ENCODE peak calls at places on chromosome 7, in ten cellular contexts. D is GM23338; S is foreskin fibroblast; A is lower leg skin; W is NCI-H1417; O is PC-3; Q is activated CD8-positive, alpha-beta memory T cell treated with anti-CD3 and anti-CD28 coated beads, Interleukin-2, amount 50 U/mL, for 4 hours; C is HEK293T; Y is anterior cingulate cortex; U is NCI-H510A treated with DMSO at 0.1 percent for 48 hours. E is an unnamed sample.

GRCh38 chr7:132636581-132636980 is 60.3 kb upstream of the PLXNA4 start:
- DNase-seq in O (no peak), A (no peak), D (peak), C (no peak), S (no peak), Q (no peak), W (no peak), U (no peak), Y (no peak), E (no peak)

GRCh38 chr7:134778941-134779740 is at the start of gene CALD1:
- DNase-seq in U (peak), O (peak), Y (no peak), A (peak), Q (no peak), C (peak), W (no peak), S (peak), D (peak), E (peak)

GRCh38 chr7:113015038-113015645 is 71.5 kb downstream of the GPR85 start:
- DNase-seq in U (peak), W (peak), Y (no peak), D (peak), S (no peak), Q (no peak), A (no peak), O (peak), C (no peak), E (peak)

GRCh38 chr7:43071604-43072003 is 40.8 kb upstream of the HECW1 start:
- DNase-seq in C (no peak), Q (no peak), U (no peak), D (peak), A (no peak), S (no peak), W (peak), Y (no peak), O (peak), E (no peak)

GRCh38 chr7:21338728-21339164 is 89.1 kb upstream of the SP4 start:
- DNase-seq in C (no peak), U (no peak), O (peak), Q (peak), D (no peak), A (no peak), S (no peak), W (no peak), Y (no peak), E (no peak)

GRCh38 chr7:83270407-83270806 is 107.7 kb upstream of the PCLO start:
- DNase-seq in S (no peak), U (no peak), O (no peak), A (no peak), D (no peak), C (no peak), Y (no peak), W (peak), Q (no peak), E (no peak)

GRCh38 chr7:44541028-44541869 is at the start of gene NPC1L1:
- DNase-seq in C (no peak), D (no peak), A (no peak), U (no peak), W (no peak), O (no peak), S (no peak), Q (no peak), Y (no peak), E (peak)

GRCh38 chr7:133735222-133735621 is 391.9 kb upstream of the LRGUK start:
- DNase-seq in C (no peak), O (peak), Y (no peak), Q (no peak), D (no peak), A (no peak), W (no peak), U (no peak), S (peak), E (no peak)

GRCh38 chr7:6165521-6166325 is 106.7 kb downstream of the CYTH3 start:
- DNase-seq in Y (no peak), U (no peak), O (no peak), A (no peak), S (no peak), W (no peak), D (no peak), C (no peak), Q (no peak), E (no peak)

GRCh38 chr7:57642730-57643129 is 192.8 kb downstream of the ZNF716 start:
- DNase-seq in C (no peak), U (no peak), O (no peak), D (no peak), Q (no peak), W (no peak), S (no peak), Y (no peak), A (no peak), E (no peak)

GRCh38 chr7:1210321-1210978 is 22.2 kb upstream of the UNCX start:
- DNase-seq in A (no peak), C (peak), D (no peak), S (no peak), O (peak), Q (no peak), W (peak), Y (no peak), U (no peak), E (no peak)

GRCh38 chr7:114921636-114922150 is at the start of gene MDFIC:
- DNase-seq in O (no peak), D (peak), Q (peak), S (no peak), U (no peak), Y (no peak), C (peak), A (no peak), W (no peak), E (no peak)

GRCh38 chr7:134885967-134886352 is 100.3 kb upstream of the AGBL3 start:
- DNase-seq in U (no peak), D (no peak), C (no peak), S (peak), Q (no peak), O (peak), W (no peak), A (no peak), Y (no peak), E (peak)

GRCh38 chr7:105990726-105991465 is 27.8 kb downstream of the CDHR3 start:
- DNase-seq in S (no peak), W (no peak), C (no peak), Q (no peak), U (no peak), D (peak), Y (no peak), A (no peak), O (no peak), E (no peak)

GRCh38 chr7:101518348-101518747 is 110.7 kb downstream of the MYL10 start:
- DNase-seq in O (no peak), S (peak), U (no peak), D (no peak), Y (no peak), Q (no peak), W (no peak), A (no peak), C (no peak), E (no peak)

GRCh38 chr7:1777122-1777521 is 107.0 kb downstream of the ELFN1 start:
- DNase-seq in D (no peak), O (no peak), C (no peak), W (no peak), Q (no peak), S (no peak), A (no peak), U (no peak), Y (no peak), E (no peak)

E was measured in HepG2.